ENCODE peak calls at places on chromosomes 11 and 22, in four cellular contexts. R is activated naive CD4-positive, alpha-beta T cell treated with anti-CD3 and anti-CD28 coated beads, Interleukin-2, amount 10 ng/mL, durations not matched to agents 7 days and 5 days; D is activated CD4-positive, CD25-positive, alpha-beta regulatory T cell; H is activated naive CD8-positive, alpha-beta T cell treated with anti-CD3 and anti-CD28 coated beads, Interleukin-2, amount 50 U/mL, for 16 hours. Q is an unnamed sample.

GRCh38 chr22:36911887-36912661 is 1.4 kb upstream of the CSF2RB start:
- DNase-seq in D (no peak), H (no peak), R (no peak), Q (no peak)

GRCh38 chr11:112925516-112926310 is 35.5 kb upstream of the NCAM1 start:
- DNase-seq in D (no peak), H (no peak), R (no peak), Q (no peak)

GRCh38 chr22:23565288-23565941 is 14.7 kb downstream of the IGLL1 start:
- DNase-seq in D (no peak), R (no peak), H (no peak), Q (no peak)

GRCh38 chr11:114257621-114258558 is 38.3 kb upstream of the NNMT start:
- DNase-seq in D (no peak), R (no peak), H (no peak), Q (no peak)

GRCh38 chr11:17991799-17992433 is 20.9 kb downstream of the SERGEF start:
- DNase-seq in D (peak; percentile 16), R (peak; percentile 66), H (no peak), Q (no peak)

GRCh38 chr11:46271407-46271806 is 6.1 kb upstream of the CREB3L1 start:
- DNase-seq in D (no peak), R (no peak), H (no peak), Q (no peak)

GRCh38 chr11:69398529-69399492 is 82.7 kb upstream of the LINC01488 start:
- DNase-seq in R (no peak), D (no peak), H (no peak), Q (no peak)

GRCh38 chr11:92268546-92268945 is 43.9 kb downstream of the FAT3 start:
- DNase-seq in D (no peak), R (no peak), H (no peak), Q (no peak)

GRCh38 chr22:49554741-49555140 is 272.9 kb downstream of the BRD1 start:
- DNase-seq in H (no peak), R (no peak), D (no peak), Q (no peak)

GRCh38 chr22:41180926-41181325 is 24.2 kb upstream of the L3MBTL2 start:
- DNase-seq in H (no peak), D (no peak), R (no peak), Q (no peak)

GRCh38 chr11:843818-844692 is 1.4 kb downstream of the TSPAN4 start:
- DNase-seq in R (peak; percentile 41), D (no peak), H (no peak), Q (peak; percentile 44)

GRCh38 chr22:50041361-50042065 is 16.6 kb downstream of the TTLL8 start:
- DNase-seq in H (no peak), R (no peak), D (no peak), Q (no peak)

GRCh38 chr11:88555829-88556202 is 218.3 kb upstream of the CTSC start:
- DNase-seq in D (no peak), R (no peak), H (no peak), Q (no peak)

GRCh38 chr11:104467414-104467813 is 303.5 kb upstream of the PDGFD start:
- DNase-seq in H (no peak), D (no peak), R (no peak), Q (no peak)

GRCh38 chr22:29370556-29370955 is 17.8 kb downstream of the AP1B1 start:
- DNase-seq in D (no peak), H (no peak), R (no peak), Q (no peak)

GRCh38 chr11:66851251-66851620 is 5.6 kb upstream of the LRFN4 start:
- DNase-seq in H (no peak), R (no peak), D (no peak), Q (no peak)

GRCh38 chr11:12416552-12416951 is 39.2 kb downstream of the PARVA start:
- DNase-seq in H (no peak), R (no peak), D (no peak), Q (no peak)

GRCh38 chr22:31626427-31627150 is 35.4 kb downstream of the PISD start:
- DNase-seq in R (no peak), D (no peak), H (no peak), Q (no peak)

GRCh38 chr11:30960387-30960992 is 374.3 kb upstream of the MPPED2 start:
- DNase-seq in R (no peak), H (no peak), D (no peak), Q (no peak)

GRCh38 chr11:35163707-35164496 is 24.9 kb downstream of the CD44 start:
- DNase-seq in R (peak; percentile 62), D (peak; percentile 22), H (no peak), Q (no peak)

GRCh38 chr11:114121744-114122504 is 62.4 kb downstream of the ZBTB16 start:
- DNase-seq in R (no peak), H (no peak), D (no peak), Q (no peak)

GRCh38 chr22:19801340-19802000 is 40.9 kb downstream of the TBX1 start:
- DNase-seq in D (no peak), R (no peak), H (no peak), Q (no peak)

GRCh38 chr11:91435694-91436375 is 788.8 kb upstream of the FAT3 start:
- DNase-seq in R (no peak), D (no peak), H (no peak), Q (no peak)

GRCh38 chr11:6681505-6681904 is 1.6 kb downstream of the MRPL17 start:
- DNase-seq in D (no peak), R (no peak), H (no peak), Q (no peak)

GRCh38 chr11:112968988-112969714 is 7.9 kb downstream of the NCAM1 start:
- DNase-seq in R (no peak), H (no peak), D (no peak), Q (no peak)

GRCh38 chr11:24356501-24356900 is 140.4 kb upstream of the LUZP2 start:
- DNase-seq in D (no peak), H (no peak), R (no peak), Q (no peak)

GRCh38 chr11:74520927-74521665 is 27.6 kb upstream of the LIPT2 start:
- DNase-seq in D (no peak), R (no peak), H (no peak), Q (no peak)

Q was measured in GOT3.